ENCODE peak calls at places on chromosome 6, in ten cellular contexts. One of them, this sample, is unnamed.

GRCh38 chr6:15879372-15880261 is 216.8 kb upstream of the DTNBP1 start:
- DNase-seq in germinal center: peak; percentile 43
- DNase-seq in amygdala: no peak
- DNase-seq in ascending aorta: no peak
- DNase-seq in activated effector memory CD4-positive, alpha-beta T cell treated with Interleukin-2 at 50 U/mL for 16 hours: peak; percentile 4
- DNase-seq in renal cortical epithelial cell: no peak
- DNase-seq in HEK293T: no peak
- DNase-seq in RWPE1: peak; percentile 26
- DNase-seq in iPS-NIHi11: no peak
- DNase-seq in CD8-positive, alpha-beta memory T cell: no peak
- DNase-seq in this sample: peak; percentile 73

GRCh38 chr6:3159805-3160781 is 2.7 kb upstream of the TUBB2A start:
- DNase-seq in amygdala: no peak
- DNase-seq in renal cortical epithelial cell: peak; percentile 46
- DNase-seq in CD8-positive, alpha-beta memory T cell: peak; percentile 66
- DNase-seq in activated effector memory CD4-positive, alpha-beta T cell treated with Interleukin-2 at 50 U/mL for 16 hours: peak; percentile 60
- DNase-seq in ascending aorta: no peak
- DNase-seq in iPS-NIHi11: no peak
- DNase-seq in germinal center: peak; percentile 25
- DNase-seq in HEK293T: no peak
- DNase-seq in RWPE1: peak; percentile 73
- DNase-seq in this sample: no peak

GRCh38 chr6:28167068-28167467 is 25.4 kb downstream of the ZKSCAN8 start:
- DNase-seq in iPS-NIHi11: no peak
- DNase-seq in HEK293T: no peak
- DNase-seq in germinal center: no peak
- DNase-seq in CD8-positive, alpha-beta memory T cell: no peak
- DNase-seq in activated effector memory CD4-positive, alpha-beta T cell treated with Interleukin-2 at 50 U/mL for 16 hours: no peak
- DNase-seq in RWPE1: peak; percentile 4
- DNase-seq in renal cortical epithelial cell: peak; percentile 89
- DNase-seq in amygdala: no peak
- DNase-seq in ascending aorta: no peak
- DNase-seq in this sample: no peak

GRCh38 chr6:165448210-165448609 is 138.8 kb upstream of the C6orf118 start:
- DNase-seq in CD8-positive, alpha-beta memory T cell: no peak
- DNase-seq in renal cortical epithelial cell: no peak
- DNase-seq in germinal center: no peak
- DNase-seq in amygdala: no peak
- DNase-seq in HEK293T: peak; percentile 38
- DNase-seq in RWPE1: no peak
- DNase-seq in ascending aorta: no peak
- DNase-seq in activated effector memory CD4-positive, alpha-beta T cell treated with Interleukin-2 at 50 U/mL for 16 hours: no peak
- DNase-seq in iPS-NIHi11: peak; percentile 30
- DNase-seq in this sample: no peak

GRCh38 chr6:143535189-143535614 is 23.7 kb upstream of the FUCA2 start:
- DNase-seq in iPS-NIHi11: no peak
- DNase-seq in renal cortical epithelial cell: no peak
- DNase-seq in ascending aorta: no peak
- DNase-seq in HEK293T: no peak
- DNase-seq in RWPE1: no peak
- DNase-seq in amygdala: no peak
- DNase-seq in germinal center: no peak
- DNase-seq in activated effector memory CD4-positive, alpha-beta T cell treated with Interleukin-2 at 50 U/mL for 16 hours: no peak
- DNase-seq in CD8-positive, alpha-beta memory T cell: no peak
- DNase-seq in this sample: no peak

GRCh38 chr6:1613631-1614447 is 4.1 kb downstream of the FOXC1 start:
- DNase-seq in renal cortical epithelial cell: no peak
- DNase-seq in iPS-NIHi11: peak; percentile 72
- DNase-seq in CD8-positive, alpha-beta memory T cell: no peak
- DNase-seq in germinal center: no peak
- DNase-seq in RWPE1: peak; percentile 50
- DNase-seq in activated effector memory CD4-positive, alpha-beta T cell treated with Interleukin-2 at 50 U/mL for 16 hours: no peak
- DNase-seq in ascending aorta: no peak
- DNase-seq in amygdala: no peak
- DNase-seq in HEK293T: no peak
- DNase-seq in this sample: no peak

GRCh38 chr6:13421425-13422057 is 65.9 kb downstream of the GFOD1 start:
- DNase-seq in iPS-NIHi11: peak; percentile 32
- DNase-seq in ascending aorta: no peak
- DNase-seq in renal cortical epithelial cell: no peak
- DNase-seq in RWPE1: no peak
- DNase-seq in HEK293T: no peak
- DNase-seq in amygdala: no peak
- DNase-seq in CD8-positive, alpha-beta memory T cell: no peak
- DNase-seq in activated effector memory CD4-positive, alpha-beta T cell treated with Interleukin-2 at 50 U/mL for 16 hours: no peak
- DNase-seq in germinal center: no peak
- DNase-seq in this sample: no peak

GRCh38 chr6:148887181-148887580 is 140.4 kb downstream of the UST start:
- DNase-seq in amygdala: no peak
- DNase-seq in iPS-NIHi11: no peak
- DNase-seq in renal cortical epithelial cell: peak; percentile 5
- DNase-seq in ascending aorta: no peak
- DNase-seq in activated effector memory CD4-positive, alpha-beta T cell treated with Interleukin-2 at 50 U/mL for 16 hours: no peak
- DNase-seq in HEK293T: no peak
- DNase-seq in RWPE1: no peak
- DNase-seq in germinal center: no peak
- DNase-seq in CD8-positive, alpha-beta memory T cell: no peak
- DNase-seq in this sample: no peak

GRCh38 chr6:39453236-39453635 is 130.7 kb upstream of the KCNK16 start:
- DNase-seq in activated effector memory CD4-positive, alpha-beta T cell treated with Interleukin-2 at 50 U/mL for 16 hours: no peak
- DNase-seq in CD8-positive, alpha-beta memory T cell: no peak
- DNase-seq in germinal center: no peak
- DNase-seq in amygdala: no peak
- DNase-seq in iPS-NIHi11: no peak
- DNase-seq in RWPE1: no peak
- DNase-seq in renal cortical epithelial cell: peak; percentile 45
- DNase-seq in ascending aorta: no peak
- DNase-seq in HEK293T: no peak
- DNase-seq in this sample: no peak

GRCh38 chr6:139250296-139251274 is 41.2 kb downstream of the TXLNB start:
- DNase-seq in ascending aorta: no peak
- DNase-seq in germinal center: peak; percentile 79
- DNase-seq in activated effector memory CD4-positive, alpha-beta T cell treated with Interleukin-2 at 50 U/mL for 16 hours: peak; percentile 56
- DNase-seq in amygdala: no peak
- DNase-seq in CD8-positive, alpha-beta memory T cell: peak; percentile 30
- DNase-seq in renal cortical epithelial cell: peak; percentile 58
- DNase-seq in HEK293T: peak; percentile 88
- DNase-seq in RWPE1: peak; percentile 33
- DNase-seq in iPS-NIHi11: peak; percentile 80
- DNase-seq in this sample: peak; percentile 53

GRCh38 chr6:113588646-113589045 is 268.5 kb upstream of the MARCKS start:
- DNase-seq in germinal center: no peak
- DNase-seq in renal cortical epithelial cell: no peak
- DNase-seq in iPS-NIHi11: no peak
- DNase-seq in activated effector memory CD4-positive, alpha-beta T cell treated with Interleukin-2 at 50 U/mL for 16 hours: no peak
- DNase-seq in CD8-positive, alpha-beta memory T cell: no peak
- DNase-seq in RWPE1: no peak
- DNase-seq in ascending aorta: no peak
- DNase-seq in HEK293T: no peak
- DNase-seq in amygdala: no peak
- DNase-seq in this sample: no peak

GRCh38 chr6:14824060-14824834 is 421.6 kb upstream of the JARID2 start:
- DNase-seq in ascending aorta: no peak
- DNase-seq in germinal center: no peak
- DNase-seq in amygdala: no peak
- DNase-seq in activated effector memory CD4-positive, alpha-beta T cell treated with Interleukin-2 at 50 U/mL for 16 hours: no peak
- DNase-seq in HEK293T: peak; percentile 15
- DNase-seq in CD8-positive, alpha-beta memory T cell: no peak
- DNase-seq in iPS-NIHi11: no peak
- DNase-seq in RWPE1: no peak
- DNase-seq in renal cortical epithelial cell: no peak
- DNase-seq in this sample: no peak

GRCh38 chr6:32604434-32604877 is 14.8 kb upstream of the HLA-DRB1 start:
- DNase-seq in amygdala: no peak
- DNase-seq in activated effector memory CD4-positive, alpha-beta T cell treated with Interleukin-2 at 50 U/mL for 16 hours: no peak
- DNase-seq in CD8-positive, alpha-beta memory T cell: no peak
- DNase-seq in ascending aorta: no peak
- DNase-seq in RWPE1: no peak
- DNase-seq in germinal center: peak; percentile 25
- DNase-seq in renal cortical epithelial cell: peak; percentile 74
- DNase-seq in iPS-NIHi11: no peak
- DNase-seq in HEK293T: no peak
- DNase-seq in this sample: peak; percentile 7

GRCh38 chr6:159887761-159888160 is 3.0 kb upstream of the MAS1 start:
- DNase-seq in amygdala: no peak
- DNase-seq in RWPE1: no peak
- DNase-seq in CD8-positive, alpha-beta memory T cell: no peak
- DNase-seq in iPS-NIHi11: no peak
- DNase-seq in ascending aorta: no peak
- DNase-seq in renal cortical epithelial cell: no peak
- DNase-seq in activated effector memory CD4-positive, alpha-beta T cell treated with Interleukin-2 at 50 U/mL for 16 hours: no peak
- DNase-seq in germinal center: no peak
- DNase-seq in HEK293T: no peak
- DNase-seq in this sample: no peak

GRCh38 chr6:113352029-113352801 is 504.9 kb upstream of the MARCKS start:
- DNase-seq in renal cortical epithelial cell: peak; percentile 84
- DNase-seq in activated effector memory CD4-positive, alpha-beta T cell treated with Interleukin-2 at 50 U/mL for 16 hours: no peak
- DNase-seq in CD8-positive, alpha-beta memory T cell: no peak
- DNase-seq in amygdala: no peak
- DNase-seq in iPS-NIHi11: no peak
- DNase-seq in ascending aorta: no peak
- DNase-seq in HEK293T: no peak
- DNase-seq in germinal center: no peak
- DNase-seq in RWPE1: peak; percentile 72
- DNase-seq in this sample: no peak

GRCh38 chr6:12958052-12958706 is 241.6 kb downstream of the PHACTR1 start:
- DNase-seq in RWPE1: no peak
- DNase-seq in amygdala: no peak
- DNase-seq in germinal center: no peak
- DNase-seq in renal cortical epithelial cell: peak; percentile 35
- DNase-seq in CD8-positive, alpha-beta memory T cell: no peak
- DNase-seq in activated effector memory CD4-positive, alpha-beta T cell treated with Interleukin-2 at 50 U/mL for 16 hours: no peak
- DNase-seq in HEK293T: no peak
- DNase-seq in ascending aorta: no peak
- DNase-seq in iPS-NIHi11: peak; percentile 20
- DNase-seq in this sample: no peak

GRCh38 chr6:55977959-55978358 is 102.6 kb upstream of the BMP5 start:
- DNase-seq in HEK293T: no peak
- DNase-seq in amygdala: no peak
- DNase-seq in iPS-NIHi11: no peak
- DNase-seq in activated effector memory CD4-positive, alpha-beta T cell treated with Interleukin-2 at 50 U/mL for 16 hours: no peak
- DNase-seq in CD8-positive, alpha-beta memory T cell: no peak
- DNase-seq in ascending aorta: no peak
- DNase-seq in germinal center: no peak
- DNase-seq in RWPE1: no peak
- DNase-seq in renal cortical epithelial cell: no peak
- DNase-seq in this sample: no peak

GRCh38 chr6:149060985-149061760 is 256.3 kb upstream of the TAB2 start:
- DNase-seq in CD8-positive, alpha-beta memory T cell: no peak
- DNase-seq in HEK293T: peak; percentile 60
- DNase-seq in renal cortical epithelial cell: peak; percentile 69
- DNase-seq in germinal center: no peak
- DNase-seq in ascending aorta: no peak
- DNase-seq in iPS-NIHi11: no peak
- DNase-seq in RWPE1: peak; percentile 23
- DNase-seq in amygdala: no peak
- DNase-seq in activated effector memory CD4-positive, alpha-beta T cell treated with Interleukin-2 at 50 U/mL for 16 hours: no peak
- DNase-seq in this sample: no peak

GRCh38 chr6:170450946-170451761 is 102.0 kb downstream of the PSMB1 start:
- DNase-seq in renal cortical epithelial cell: no peak
- DNase-seq in germinal center: no peak
- DNase-seq in iPS-NIHi11: no peak
- DNase-seq in HEK293T: no peak
- DNase-seq in ascending aorta: no peak
- DNase-seq in amygdala: no peak
- DNase-seq in CD8-positive, alpha-beta memory T cell: no peak
- DNase-seq in activated effector memory CD4-positive, alpha-beta T cell treated with Interleukin-2 at 50 U/mL for 16 hours: no peak
- DNase-seq in RWPE1: no peak
- DNase-seq in this sample: no peak

GRCh38 chr6:26474439-26474881 is 16.7 kb downstream of the BTN2A1 start:
- DNase-seq in HEK293T: no peak
- DNase-seq in activated effector memory CD4-positive, alpha-beta T cell treated with Interleukin-2 at 50 U/mL for 16 hours: no peak
- DNase-seq in ascending aorta: no peak
- DNase-seq in RWPE1: no peak
- DNase-seq in iPS-NIHi11: no peak
- DNase-seq in amygdala: no peak
- DNase-seq in germinal center: no peak
- DNase-seq in renal cortical epithelial cell: no peak
- DNase-seq in CD8-positive, alpha-beta memory T cell: no peak
- DNase-seq in this sample: no peak

GRCh38 chr6:129141499-129141898 is 258.6 kb downstream of the LAMA2 start:
- DNase-seq in renal cortical epithelial cell: no peak
- DNase-seq in iPS-NIHi11: no peak
- DNase-seq in CD8-positive, alpha-beta memory T cell: no peak
- DNase-seq in RWPE1: no peak
- DNase-seq in HEK293T: no peak
- DNase-seq in ascending aorta: no peak
- DNase-seq in germinal center: no peak
- DNase-seq in activated effector memory CD4-positive, alpha-beta T cell treated with Interleukin-2 at 50 U/mL for 16 hours: no peak
- DNase-seq in amygdala: no peak
- DNase-seq in this sample: no peak

GRCh38 chr6:156816505-156816904 is 39.3 kb downstream of the ARID1B start:
- DNase-seq in RWPE1: no peak
- DNase-seq in amygdala: no peak
- DNase-seq in CD8-positive, alpha-beta memory T cell: no peak
- DNase-seq in renal cortical epithelial cell: no peak
- DNase-seq in ascending aorta: peak; percentile 40
- DNase-seq in germinal center: no peak
- DNase-seq in activated effector memory CD4-positive, alpha-beta T cell treated with Interleukin-2 at 50 U/mL for 16 hours: no peak
- DNase-seq in HEK293T: no peak
- DNase-seq in iPS-NIHi11: no peak
- DNase-seq in this sample: no peak

GRCh38 chr6:84768442-84769174 is 4.2 kb upstream of the TBX18 start:
- DNase-seq in RWPE1: no peak
- DNase-seq in amygdala: no peak
- DNase-seq in activated effector memory CD4-positive, alpha-beta T cell treated with Interleukin-2 at 50 U/mL for 16 hours: no peak
- DNase-seq in CD8-positive, alpha-beta memory T cell: no peak
- DNase-seq in renal cortical epithelial cell: no peak
- DNase-seq in iPS-NIHi11: peak; percentile 29
- DNase-seq in germinal center: no peak
- DNase-seq in ascending aorta: no peak
- DNase-seq in HEK293T: peak; percentile 36
- DNase-seq in this sample: no peak

GRCh38 chr6:146950351-146950835 is 253.8 kb upstream of the STXBP5 start:
- DNase-seq in activated effector memory CD4-positive, alpha-beta T cell treated with Interleukin-2 at 50 U/mL for 16 hours: no peak
- DNase-seq in ascending aorta: no peak
- DNase-seq in amygdala: no peak
- DNase-seq in iPS-NIHi11: no peak
- DNase-seq in germinal center: no peak
- DNase-seq in CD8-positive, alpha-beta memory T cell: no peak
- DNase-seq in HEK293T: no peak
- DNase-seq in RWPE1: no peak
- DNase-seq in renal cortical epithelial cell: peak; percentile 65
- DNase-seq in this sample: no peak

GRCh38 chr6:8707956-8708772 is 272.8 kb upstream of the SLC35B3 start:
- DNase-seq in HEK293T: peak; percentile 42
- DNase-seq in ascending aorta: no peak
- DNase-seq in renal cortical epithelial cell: peak; percentile 62
- DNase-seq in CD8-positive, alpha-beta memory T cell: no peak
- DNase-seq in amygdala: no peak
- DNase-seq in activated effector memory CD4-positive, alpha-beta T cell treated with Interleukin-2 at 50 U/mL for 16 hours: no peak
- DNase-seq in iPS-NIHi11: no peak
- DNase-seq in germinal center: no peak
- DNase-seq in RWPE1: peak; percentile 10
- DNase-seq in this sample: peak; percentile 38

GRCh38 chr6:48881551-48881950 is 581.5 kb downstream of the MMUT start:
- DNase-seq in HEK293T: no peak
- DNase-seq in CD8-positive, alpha-beta memory T cell: no peak
- DNase-seq in iPS-NIHi11: no peak
- DNase-seq in ascending aorta: no peak
- DNase-seq in germinal center: no peak
- DNase-seq in amygdala: no peak
- DNase-seq in activated effector memory CD4-positive, alpha-beta T cell treated with Interleukin-2 at 50 U/mL for 16 hours: no peak
- DNase-seq in RWPE1: no peak
- DNase-seq in renal cortical epithelial cell: peak; percentile 27
- DNase-seq in this sample: no peak

GRCh38 chr6:113362542-113363430 is 494.4 kb upstream of the MARCKS start:
- DNase-seq in activated effector memory CD4-positive, alpha-beta T cell treated with Interleukin-2 at 50 U/mL for 16 hours: no peak
- DNase-seq in HEK293T: no peak
- DNase-seq in iPS-NIHi11: no peak
- DNase-seq in renal cortical epithelial cell: peak; percentile 62
- DNase-seq in germinal center: no peak
- DNase-seq in CD8-positive, alpha-beta memory T cell: no peak
- DNase-seq in amygdala: no peak
- DNase-seq in ascending aorta: no peak
- DNase-seq in RWPE1: no peak
- DNase-seq in this sample: no peak

GRCh38 chr6:128520436-128521301 is at the start of gene PTPRK:
- DNase-seq in ascending aorta: peak; percentile 57
- DNase-seq in renal cortical epithelial cell: peak; percentile 96
- DNase-seq in amygdala: peak; percentile 71
- DNase-seq in HEK293T: peak; percentile 89
- DNase-seq in CD8-positive, alpha-beta memory T cell: peak; percentile 71
- DNase-seq in RWPE1: peak; percentile 83
- DNase-seq in germinal center: peak; percentile 52
- DNase-seq in iPS-NIHi11: peak; percentile 88
- DNase-seq in activated effector memory CD4-positive, alpha-beta T cell treated with Interleukin-2 at 50 U/mL for 16 hours: peak; percentile 74
- DNase-seq in this sample: peak; percentile 63